ENCODE peak calls at places on chromosomes 1 and 21, in nine cellular contexts. D is ovary, L is Caco-2, N is epithelial cell of esophagus, C is gastrocnemius medialis, U is PC-3, F is cardiac muscle cell, W is left lung, B is fibroblast of pulmonary artery. P is an unnamed sample.

GRCh38 chr1:109112056-109112651 is 1.8 kb upstream of the ELAPOR1 start:
- DNase-seq in D (no peak), L (no peak), N (peak), C (no peak), U (peak), F (no peak), W (no peak), B (peak), P (peak)

GRCh38 chr1:71719330-71719729 is 563.0 kb downstream of the NEGR1 start:
- DNase-seq in D (no peak), L (no peak), N (no peak), C (no peak), U (no peak), F (no peak), W (no peak), B (no peak), P (no peak)

GRCh38 chr21:39523398-39523797 is 71.6 kb downstream of the SH3BGR start:
- DNase-seq in D (no peak), L (no peak), N (no peak), C (no peak), U (no peak), F (no peak), W (no peak), B (peak), P (peak)

GRCh38 chr1:26090893-26091292 is 20.7 kb upstream of the PDIK1L start:
- DNase-seq in D (no peak), L (no peak), N (no peak), C (no peak), U (no peak), F (no peak), W (no peak), B (no peak), P (no peak)

GRCh38 chr1:116292929-116293725 is 79.9 kb upstream of the ATP1A1 start:
- DNase-seq in D (no peak), L (no peak), N (no peak), C (no peak), U (no peak), F (no peak), W (no peak), B (no peak), P (no peak)

GRCh38 chr1:54681396-54681795 is 34.3 kb upstream of the TTC4 start:
- DNase-seq in D (no peak), L (peak), N (no peak), C (no peak), U (no peak), F (peak), W (no peak), B (peak), P (peak)

GRCh38 chr1:53686371-53687267 is 52.3 kb downstream of the GLIS1 start:
- DNase-seq in D (no peak), L (no peak), N (no peak), C (no peak), U (no peak), F (no peak), W (no peak), B (no peak), P (peak)

GRCh38 chr1:33060579-33061083 is 20.3 kb upstream of the AZIN2 start:
- DNase-seq in D (peak), L (no peak), N (peak), C (no peak), U (peak), F (no peak), W (peak), B (peak), P (peak)

GRCh38 chr1:21825393-21825792 is 13.3 kb downstream of the LDLRAD2 start:
- DNase-seq in D (no peak), L (no peak), N (no peak), C (no peak), U (no peak), F (no peak), W (no peak), B (no peak), P (no peak)

GRCh38 chr21:41425954-41426655 is at the start of gene MX1:
- DNase-seq in D (peak), L (peak), N (peak), C (no peak), U (peak), F (peak), W (peak), B (peak), P (peak)

GRCh38 chr1:5287178-5288155 is 633.1 kb downstream of the AJAP1 start:
- DNase-seq in D (no peak), L (no peak), N (no peak), C (no peak), U (no peak), F (no peak), W (no peak), B (no peak), P (no peak)

GRCh38 chr1:27643626-27644368 is 8.8 kb upstream of the FGR start:
- DNase-seq in D (no peak), L (peak), N (peak), C (no peak), U (peak), F (peak), W (no peak), B (peak), P (peak)

GRCh38 chr1:99680258-99680657 is 34.3 kb downstream of the PALMD start:
- DNase-seq in D (no peak), L (no peak), N (peak), C (no peak), U (peak), F (no peak), W (no peak), B (peak), P (peak)

GRCh38 chr1:220810179-220810653 is 23.5 kb downstream of the MTARC1 start:
- DNase-seq in D (peak), L (peak), N (peak), C (peak), U (peak), F (peak), W (peak), B (peak), P (peak)

GRCh38 chr1:206923009-206923960 is 1.5 kb upstream of the FCMR start:
- DNase-seq in D (no peak), L (no peak), N (no peak), C (no peak), U (no peak), F (no peak), W (no peak), B (no peak), P (no peak)

GRCh38 chr1:99772809-99773208 is 6.4 kb upstream of the FRRS1 start:
- DNase-seq in D (no peak), L (no peak), N (no peak), C (no peak), U (no peak), F (no peak), W (no peak), B (no peak), P (no peak)

GRCh38 chr1:219441884-219442283 is 171.0 kb downstream of the ZC3H11B start:
- DNase-seq in D (no peak), L (no peak), N (no peak), C (no peak), U (no peak), F (no peak), W (no peak), B (no peak), P (no peak)

GRCh38 chr1:41802532-41803501 is 115.9 kb downstream of the HIVEP3 start:
- DNase-seq in D (peak), L (no peak), N (peak), C (peak), U (peak), F (no peak), W (peak), B (no peak), P (peak)

GRCh38 chr1:72186733-72187307 is 95.5 kb downstream of the NEGR1 start:
- DNase-seq in D (no peak), L (no peak), N (peak), C (no peak), U (peak), F (no peak), W (no peak), B (peak), P (peak)

GRCh38 chr1:55441474-55441873 is 226.3 kb upstream of the USP24 start:
- DNase-seq in D (no peak), L (no peak), N (no peak), C (no peak), U (no peak), F (no peak), W (no peak), B (peak), P (no peak)

GRCh38 chr1:164780863-164781262 is 221.9 kb downstream of the PBX1 start:
- DNase-seq in D (no peak), L (no peak), N (peak), C (peak), U (peak), F (no peak), W (no peak), B (peak), P (peak)

GRCh38 chr1:17586172-17586963 is 46.9 kb downstream of the ARHGEF10L start:
- DNase-seq in D (no peak), L (no peak), N (peak), C (peak), U (peak), F (peak), W (peak), B (peak), P (peak)

GRCh38 chr1:110604586-110605148 is 1.5 kb downstream of the KCNA2 start:
- DNase-seq in D (no peak), L (no peak), N (no peak), C (no peak), U (no peak), F (no peak), W (no peak), B (no peak), P (no peak)

GRCh38 chr1:152189657-152190442 is 30.8 kb upstream of the RPTN start:
- DNase-seq in D (peak), L (peak), N (peak), C (no peak), U (peak), F (no peak), W (peak), B (peak), P (peak)

GRCh38 chr1:91564888-91565700 is 64.4 kb downstream of the CDC7 start:
- DNase-seq in D (no peak), L (no peak), N (peak), C (no peak), U (no peak), F (no peak), W (no peak), B (peak), P (peak)

GRCh38 chr1:33435096-33435820 is 4.4 kb upstream of the PHC2 start:
- DNase-seq in D (no peak), L (no peak), N (peak), C (no peak), U (peak), F (no peak), W (no peak), B (peak), P (peak)

GRCh38 chr1:26582836-26583460 is 53.4 kb downstream of the RPS6KA1 start:
- DNase-seq in D (no peak), L (no peak), N (peak), C (no peak), U (peak), F (no peak), W (peak), B (peak), P (peak)

GRCh38 chr1:118486213-118486612 is 301.2 kb upstream of the SPAG17 start:
- DNase-seq in D (no peak), L (no peak), N (peak), C (no peak), U (no peak), F (no peak), W (no peak), B (no peak), P (no peak)

GRCh38 chr1:234542211-234542850 is 63.4 kb upstream of the TARBP1 start:
- DNase-seq in D (peak), L (no peak), N (no peak), C (peak), U (no peak), F (no peak), W (no peak), B (no peak), P (no peak)

GRCh38 chr1:234539666-234540403 is 60.9 kb upstream of the TARBP1 start:
- DNase-seq in D (no peak), L (no peak), N (no peak), C (no peak), U (no peak), F (no peak), W (no peak), B (no peak), P (no peak)

GRCh38 chr1:234541281-234541975 is 62.4 kb upstream of the TARBP1 start:
- DNase-seq in D (no peak), L (no peak), N (peak), C (no peak), U (peak), F (no peak), W (no peak), B (peak), P (no peak)

GRCh38 chr1:234538930-234539649 is 60.1 kb upstream of the TARBP1 start:
- DNase-seq in D (peak), L (no peak), N (peak), C (peak), U (no peak), F (peak), W (no peak), B (no peak), P (no peak)

DNA sequence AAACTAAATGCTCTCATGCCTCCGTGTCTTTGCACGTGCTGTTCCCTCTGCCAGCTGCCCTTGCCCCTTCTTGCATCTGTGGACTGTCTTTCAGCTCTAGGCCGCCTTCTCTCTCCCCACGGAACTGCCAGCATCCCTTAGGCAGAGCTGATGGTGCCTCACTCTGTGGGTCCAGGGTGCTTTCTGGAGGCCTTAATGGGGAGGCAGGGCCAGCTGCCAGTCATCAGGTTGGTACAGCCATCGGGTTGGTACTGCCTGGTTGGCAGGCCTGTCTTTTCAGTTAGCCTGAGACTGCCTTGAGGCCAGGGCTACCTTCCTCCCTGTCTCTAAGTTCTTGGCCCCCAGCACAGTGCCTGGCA is 61.4 kb upstream of the TARBP1 start:
- DNase-seq in D (peak), L (no peak), N (no peak), C (no peak), U (no peak), F (no peak), W (no peak), B (no peak), P (no peak)
- TF ChIP-seq CTCF in D (no peak), L (no peak), N (no peak), C (no peak), U (no peak), F (no peak), W (no peak), B (no peak), P (no peak)

GRCh38 chr1:64508521-64509096 is 38.7 kb downstream of the CACHD1 start:
- DNase-seq in D (no peak), L (no peak), N (no peak), C (no peak), U (no peak), F (no peak), W (no peak), B (no peak), P (no peak)
- H3K4me3 ChIP-seq in D (no peak), L (no peak), N (no peak), C (no peak), U (no peak), F (no peak), W (no peak), B (no peak), P (no peak)

GRCh38 chr1:207983044-207983443 is 72.1 kb upstream of the CD34 start:
- DNase-seq in D (no peak), L (no peak), N (no peak), C (no peak), U (no peak), F (no peak), W (no peak), B (no peak), P (no peak)

GRCh38 chr1:207985996-207986395 is 75.1 kb upstream of the CD34 start:
- DNase-seq in D (no peak), L (no peak), N (no peak), C (no peak), U (no peak), F (no peak), W (no peak), B (no peak), P (no peak)

GRCh38 chr1:207978441-207978840 is 67.5 kb upstream of the CD34 start:
- DNase-seq in D (no peak), L (no peak), N (no peak), C (no peak), U (no peak), F (no peak), W (no peak), B (no peak), P (no peak)

GRCh38 chr1:207985190-207985589 is 74.3 kb upstream of the CD34 start:
- DNase-seq in D (no peak), L (no peak), N (no peak), C (no peak), U (no peak), F (no peak), W (no peak), B (no peak), P (no peak)

GRCh38 chr1:207981976-207982375 is 71.1 kb upstream of the CD34 start:
- DNase-seq in D (no peak), L (peak), N (no peak), C (no peak), U (peak), F (peak), W (no peak), B (no peak), P (peak)
- TF ChIP-seq CTCF in D (no peak), L (peak), N (peak), C (no peak), U (peak), F (peak), W (peak), B (peak), P (peak)

DNA sequence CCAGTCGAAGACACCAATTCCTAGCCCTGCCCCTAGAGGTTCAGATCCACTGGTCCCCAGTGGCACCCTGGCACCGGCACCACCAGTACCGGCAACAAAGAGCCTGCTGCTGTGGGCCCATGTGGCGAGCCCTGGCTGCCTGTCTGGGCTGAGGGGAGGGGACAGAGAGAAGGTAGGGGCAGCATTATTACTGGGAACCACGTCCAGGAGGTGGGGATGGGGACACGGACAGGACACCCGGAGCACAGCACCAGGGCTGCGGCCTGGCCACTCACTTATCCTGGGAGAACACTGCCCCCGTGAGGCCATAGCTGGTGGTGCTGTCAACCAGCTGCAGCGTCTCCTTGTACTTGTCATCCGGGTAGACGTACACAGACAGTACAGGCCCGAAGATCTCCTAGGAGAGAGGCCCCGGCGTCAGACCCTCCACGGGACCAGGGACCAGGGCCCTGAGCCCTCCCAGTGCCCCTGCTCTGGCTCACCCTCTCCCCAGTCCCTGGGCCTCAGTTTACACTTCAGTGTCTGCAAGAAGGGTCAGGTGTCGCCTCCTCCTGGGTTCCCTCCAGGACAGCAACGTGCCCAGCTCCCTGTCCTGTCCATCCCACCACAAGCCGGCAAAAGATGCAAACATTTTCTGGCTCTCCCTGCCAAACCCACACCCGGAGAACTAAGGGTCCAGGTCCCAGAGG is 15.8 kb upstream of the TAS1R2 start:
- DNase-seq in D (peak), L (peak), N (peak), C (peak), U (peak), F (peak), W (peak), B (peak), P (peak)
- H3K4me3 ChIP-seq in D (no peak), L (no peak), N (no peak), C (no peak), U (no peak), F (no peak), W (no peak), B (no peak), P (no peak)

DNA sequence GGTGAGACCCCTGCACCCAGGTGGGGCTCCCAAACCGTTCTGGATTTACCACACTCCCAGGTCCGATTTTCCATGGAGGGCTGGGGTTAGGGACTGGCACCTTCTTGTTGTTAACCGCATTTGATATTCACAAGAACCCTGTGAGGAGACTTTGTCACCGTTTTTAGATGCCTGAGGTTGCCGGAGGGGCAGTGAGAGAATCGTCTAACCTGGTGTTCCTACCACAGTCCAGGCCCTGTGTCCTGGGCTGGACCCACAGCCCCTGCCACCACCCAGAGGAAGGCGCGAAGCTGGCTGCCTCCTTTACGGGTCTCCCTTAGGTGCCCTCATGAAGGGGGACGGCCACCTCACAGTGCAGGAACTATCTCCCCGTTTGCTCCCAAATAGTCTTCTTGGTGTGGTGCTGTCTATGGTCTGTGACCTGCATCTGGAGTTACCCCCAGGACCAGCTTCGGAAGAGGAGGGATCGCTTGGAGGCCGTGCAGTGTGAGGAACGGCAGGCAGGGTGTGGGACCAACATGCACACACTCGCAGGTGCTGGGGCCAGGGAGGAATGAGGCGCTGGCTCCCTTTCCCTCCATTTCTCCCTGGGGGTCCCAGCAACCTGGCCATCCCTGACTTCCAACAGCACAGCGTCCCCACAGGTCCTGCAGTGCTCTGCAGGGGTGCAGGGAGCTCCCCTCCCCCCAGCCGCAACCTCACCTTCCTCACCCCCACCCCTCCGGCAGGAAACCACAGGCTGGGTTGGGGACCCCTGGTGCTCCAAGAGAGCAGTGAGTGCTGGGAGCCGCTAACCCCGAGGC is 7.0 kb downstream of the SIM2 start:
- DNase-seq in D (no peak), L (no peak), N (no peak), C (no peak), U (no peak), F (no peak), W (no peak), B (no peak), P (no peak)
- TF ChIP-seq CTCF in D (no peak), L (no peak), N (peak), C (no peak), U (no peak), F (no peak), W (no peak), B (no peak), P (peak)

DNA sequence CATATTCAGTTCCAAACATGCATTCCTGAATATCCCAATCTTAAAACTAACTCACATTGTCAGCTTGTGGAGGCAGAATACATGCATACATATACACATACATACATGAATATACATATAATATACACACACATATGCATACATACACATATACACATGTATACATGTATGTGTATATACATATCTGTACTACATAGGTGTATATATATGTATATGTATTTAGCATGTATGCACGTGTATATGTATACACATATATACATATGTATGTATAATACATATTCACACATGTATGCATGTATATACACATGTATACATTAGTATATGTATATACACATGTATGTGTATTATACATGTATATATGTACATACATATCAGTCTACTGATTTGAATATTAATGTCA is 1.2 kb upstream of the ZNF691 start:
- DNase-seq in D (no peak), L (no peak), N (no peak), C (no peak), U (no peak), F (no peak), W (no peak), B (no peak), P (no peak)
- H3K4me3 ChIP-seq in D (no peak), L (no peak), N (no peak), C (no peak), U (no peak), F (no peak), W (peak), B (no peak), P (no peak)

P was measured in choroid plexus epithelial cell.